ENCODE peak calls at places on chromosomes 5 and 9, in ten cellular contexts. G is effector memory CD4-positive, alpha-beta T cell; K is HTR-8/SVneo; M is HEK293T; Y is endothelial cell; U is activated CD8-positive, alpha-beta memory T cell treated with anti-CD3 and anti-CD28 coated beads for 48 hours; W is germinal center; A is astrocyte; B is COR-L47; Z is NCI-H2029 treated with DMSO at 0.1 percent for 48 hours. R is an unnamed sample.

GRCh38 chr5:59725393-59725768 is 168.1 kb downstream of the PDE4D start:
- DNase-seq in G (no peak), K (no peak), M (no peak), Y (no peak), U (no peak), W (no peak), A (no peak), B (no peak), Z (no peak), R (no peak)

GRCh38 chr9:120538339-120538738 is 41.6 kb downstream of the CDK5RAP2 start:
- DNase-seq in G (no peak), K (no peak), M (no peak), Y (no peak), U (no peak), W (no peak), A (no peak), B (peak; percentile 1), Z (no peak), R (no peak)

GRCh38 chr9:106771618-106772017 is 91.3 kb upstream of the ZNF462 start:
- DNase-seq in G (no peak), K (no peak), M (no peak), Y (no peak), U (no peak), W (no peak), A (no peak), B (no peak), Z (peak; percentile 93), R (no peak)

GRCh38 chr9:120928015-120928719 is 1.6 kb upstream of the TRAF1 start:
- DNase-seq in G (peak; percentile 55), K (no peak), M (no peak), Y (peak; percentile 55), U (no peak), W (no peak), A (no peak), B (no peak), Z (no peak), R (no peak)

GRCh38 chr5:42403236-42403635 is 20.0 kb upstream of the GHR start:
- DNase-seq in G (no peak), K (no peak), M (no peak), Y (no peak), U (no peak), W (no peak), A (no peak), B (no peak), Z (no peak), R (no peak)

GRCh38 chr5:15365040-15365439 is 134.9 kb upstream of the FBXL7 start:
- DNase-seq in G (no peak), K (no peak), M (no peak), Y (no peak), U (no peak), W (no peak), A (no peak), B (no peak), Z (no peak), R (no peak)

GRCh38 chr5:176770431-176770830 is 39.9 kb upstream of the UNC5A start:
- DNase-seq in G (no peak), K (no peak), M (no peak), Y (no peak), U (no peak), W (no peak), A (no peak), B (no peak), Z (no peak), R (no peak)

GRCh38 chr5:179776413-179776938 is 17.3 kb upstream of the LTC4S start:
- DNase-seq in G (no peak), K (no peak), M (no peak), Y (no peak), U (no peak), W (no peak), A (no peak), B (no peak), Z (no peak), R (no peak)

GRCh38 chr5:110865400-110866094 is 126.7 kb downstream of the SLC25A46 start:
- DNase-seq in G (no peak), K (no peak), M (peak; percentile 49), Y (peak; percentile 65), U (no peak), W (no peak), A (peak; percentile 15), B (no peak), Z (no peak), R (peak; percentile 58)

GRCh38 chr9:114213566-114213965 is 58.2 kb downstream of the COL27A1 start:
- DNase-seq in G (no peak), K (no peak), M (no peak), Y (no peak), U (no peak), W (no peak), A (no peak), B (no peak), Z (no peak), R (no peak)

GRCh38 chr5:24773241-24773640 is 128.5 kb upstream of the CDH10 start:
- DNase-seq in G (no peak), K (peak; percentile 54), M (no peak), Y (no peak), U (no peak), W (no peak), A (peak; percentile 67), B (no peak), Z (no peak), R (no peak)